ENCODE peak calls at places on chromosome 11, in seven cellular contexts. One of them, this sample, is unnamed.

GRCh38 chr11:17692006-17692405 is 27.4 kb upstream of the MYOD1 start:
- DNase-seq in fibroblast of mammary gland: no peak
- DNase-seq in fibroblast of villous mesenchyme: no peak
- DNase-seq in choroid plexus epithelial cell: no peak
- DNase-seq in progenitor cell of endocrine pancreas: no peak
- DNase-seq in tibial nerve: no peak
- DNase-seq in stomach: no peak
- DNase-seq in this sample: no peak

GRCh38 chr11:117316197-117316961 is at the start of gene BACE1:
- DNase-seq in progenitor cell of endocrine pancreas: peak
- DNase-seq in tibial nerve: peak
- DNase-seq in stomach: peak
- DNase-seq in choroid plexus epithelial cell: peak
- DNase-seq in fibroblast of mammary gland: peak
- DNase-seq in fibroblast of villous mesenchyme: peak
- DNase-seq in this sample: peak

GRCh38 chr11:73358071-73358470 is 18.1 kb upstream of the RELT start:
- DNase-seq in progenitor cell of endocrine pancreas: no peak
- DNase-seq in tibial nerve: no peak
- DNase-seq in fibroblast of mammary gland: no peak
- DNase-seq in fibroblast of villous mesenchyme: no peak
- DNase-seq in stomach: no peak
- DNase-seq in choroid plexus epithelial cell: no peak
- DNase-seq in this sample: no peak

GRCh38 chr11:61963282-61964057 is 4.0 kb downstream of the FTH1 start:
- DNase-seq in stomach: no peak
- DNase-seq in fibroblast of mammary gland: peak
- DNase-seq in tibial nerve: no peak
- DNase-seq in progenitor cell of endocrine pancreas: no peak
- DNase-seq in fibroblast of villous mesenchyme: peak
- DNase-seq in choroid plexus epithelial cell: peak
- DNase-seq in this sample: no peak

GRCh38 chr11:1207451-1208360 is 15.2 kb upstream of the MUC5B start:
- DNase-seq in tibial nerve: peak
- DNase-seq in progenitor cell of endocrine pancreas: peak
- DNase-seq in fibroblast of mammary gland: no peak
- DNase-seq in stomach: no peak
- DNase-seq in fibroblast of villous mesenchyme: no peak
- DNase-seq in choroid plexus epithelial cell: no peak
- DNase-seq in this sample: no peak

GRCh38 chr11:46361283-46362145 is 14.3 kb downstream of the DGKZ start:
- DNase-seq in tibial nerve: no peak
- DNase-seq in fibroblast of mammary gland: peak
- DNase-seq in progenitor cell of endocrine pancreas: no peak
- DNase-seq in choroid plexus epithelial cell: peak
- DNase-seq in fibroblast of villous mesenchyme: peak
- DNase-seq in stomach: no peak
- DNase-seq in this sample: no peak

GRCh38 chr11:117716652-117717440 is 80.2 kb downstream of the DSCAML1 start:
- DNase-seq in fibroblast of mammary gland: no peak
- DNase-seq in stomach: no peak
- DNase-seq in progenitor cell of endocrine pancreas: no peak
- DNase-seq in fibroblast of villous mesenchyme: no peak
- DNase-seq in tibial nerve: no peak
- DNase-seq in choroid plexus epithelial cell: no peak
- DNase-seq in this sample: no peak

GRCh38 chr11:8370812-8371515 is 107.3 kb upstream of the LMO1 start:
- DNase-seq in choroid plexus epithelial cell: no peak
- DNase-seq in tibial nerve: no peak
- DNase-seq in progenitor cell of endocrine pancreas: no peak
- DNase-seq in fibroblast of mammary gland: no peak
- DNase-seq in fibroblast of villous mesenchyme: no peak
- DNase-seq in stomach: no peak
- DNase-seq in this sample: no peak

GRCh38 chr11:18452927-18453326 is 2.7 kb upstream of the LDHAL6A start:
- DNase-seq in fibroblast of villous mesenchyme: no peak
- DNase-seq in progenitor cell of endocrine pancreas: no peak
- DNase-seq in tibial nerve: no peak
- DNase-seq in choroid plexus epithelial cell: peak
- DNase-seq in fibroblast of mammary gland: peak
- DNase-seq in stomach: no peak
- DNase-seq in this sample: no peak

GRCh38 chr11:101718406-101718805 is 134.6 kb upstream of the TRPC6 start:
- DNase-seq in stomach: no peak
- DNase-seq in progenitor cell of endocrine pancreas: no peak
- DNase-seq in tibial nerve: no peak
- DNase-seq in fibroblast of villous mesenchyme: peak
- DNase-seq in choroid plexus epithelial cell: no peak
- DNase-seq in fibroblast of mammary gland: peak
- DNase-seq in this sample: no peak

GRCh38 chr11:73939096-73939495 is 11.7 kb upstream of the DNAJB13 start:
- DNase-seq in fibroblast of villous mesenchyme: peak
- DNase-seq in tibial nerve: no peak
- DNase-seq in stomach: no peak
- DNase-seq in fibroblast of mammary gland: no peak
- DNase-seq in progenitor cell of endocrine pancreas: no peak
- DNase-seq in choroid plexus epithelial cell: no peak
- DNase-seq in this sample: no peak

GRCh38 chr11:110928373-110928772 is 216.1 kb upstream of the ARHGAP20 start:
- DNase-seq in progenitor cell of endocrine pancreas: no peak
- DNase-seq in tibial nerve: no peak
- DNase-seq in stomach: no peak
- DNase-seq in fibroblast of mammary gland: no peak
- DNase-seq in fibroblast of villous mesenchyme: no peak
- DNase-seq in choroid plexus epithelial cell: no peak
- DNase-seq in this sample: no peak

GRCh38 chr11:58927393-58928081 is 11.8 kb upstream of the GLYATL1 start:
- DNase-seq in tibial nerve: no peak
- DNase-seq in choroid plexus epithelial cell: peak
- DNase-seq in stomach: peak
- DNase-seq in progenitor cell of endocrine pancreas: peak
- DNase-seq in fibroblast of mammary gland: no peak
- DNase-seq in fibroblast of villous mesenchyme: no peak
- DNase-seq in this sample: peak

GRCh38 chr11:66281001-66281400 is 3.0 kb downstream of the CNIH2 start:
- DNase-seq in progenitor cell of endocrine pancreas: no peak
- DNase-seq in stomach: no peak
- DNase-seq in choroid plexus epithelial cell: no peak
- DNase-seq in tibial nerve: no peak
- DNase-seq in fibroblast of mammary gland: no peak
- DNase-seq in fibroblast of villous mesenchyme: no peak
- DNase-seq in this sample: no peak

GRCh38 chr11:133896028-133896427 is 50.7 kb upstream of the SPATA19 start:
- DNase-seq in fibroblast of mammary gland: no peak
- DNase-seq in fibroblast of villous mesenchyme: no peak
- DNase-seq in tibial nerve: no peak
- DNase-seq in stomach: no peak
- DNase-seq in progenitor cell of endocrine pancreas: no peak
- DNase-seq in choroid plexus epithelial cell: no peak
- DNase-seq in this sample: no peak

GRCh38 chr11:110184974-110185597 is 91.9 kb downstream of the ZC3H12C start:
- DNase-seq in fibroblast of villous mesenchyme: peak
- DNase-seq in fibroblast of mammary gland: peak
- DNase-seq in tibial nerve: no peak
- DNase-seq in stomach: no peak
- DNase-seq in progenitor cell of endocrine pancreas: no peak
- DNase-seq in choroid plexus epithelial cell: peak
- DNase-seq in this sample: no peak

GRCh38 chr11:92685049-92685448 is 284.4 kb upstream of the MTNR1B start:
- DNase-seq in progenitor cell of endocrine pancreas: no peak
- DNase-seq in choroid plexus epithelial cell: no peak
- DNase-seq in stomach: no peak
- DNase-seq in fibroblast of mammary gland: no peak
- DNase-seq in fibroblast of villous mesenchyme: no peak
- DNase-seq in tibial nerve: no peak
- DNase-seq in this sample: no peak

GRCh38 chr11:96708469-96708868 is 318.7 kb downstream of the JRKL start:
- DNase-seq in choroid plexus epithelial cell: no peak
- DNase-seq in stomach: no peak
- DNase-seq in fibroblast of mammary gland: no peak
- DNase-seq in progenitor cell of endocrine pancreas: no peak
- DNase-seq in fibroblast of villous mesenchyme: no peak
- DNase-seq in tibial nerve: no peak
- DNase-seq in this sample: no peak

GRCh38 chr11:79963886-79964660 is 523.2 kb upstream of the TENM4 start:
- DNase-seq in choroid plexus epithelial cell: no peak
- DNase-seq in stomach: no peak
- DNase-seq in fibroblast of mammary gland: no peak
- DNase-seq in tibial nerve: no peak
- DNase-seq in progenitor cell of endocrine pancreas: no peak
- DNase-seq in fibroblast of villous mesenchyme: no peak
- DNase-seq in this sample: no peak

GRCh38 chr11:72856065-72856464 is 41.9 kb downstream of the ATG16L2 start:
- DNase-seq in progenitor cell of endocrine pancreas: no peak
- DNase-seq in tibial nerve: no peak
- DNase-seq in fibroblast of villous mesenchyme: no peak
- DNase-seq in choroid plexus epithelial cell: no peak
- DNase-seq in fibroblast of mammary gland: no peak
- DNase-seq in stomach: no peak
- DNase-seq in this sample: no peak

DNA sequence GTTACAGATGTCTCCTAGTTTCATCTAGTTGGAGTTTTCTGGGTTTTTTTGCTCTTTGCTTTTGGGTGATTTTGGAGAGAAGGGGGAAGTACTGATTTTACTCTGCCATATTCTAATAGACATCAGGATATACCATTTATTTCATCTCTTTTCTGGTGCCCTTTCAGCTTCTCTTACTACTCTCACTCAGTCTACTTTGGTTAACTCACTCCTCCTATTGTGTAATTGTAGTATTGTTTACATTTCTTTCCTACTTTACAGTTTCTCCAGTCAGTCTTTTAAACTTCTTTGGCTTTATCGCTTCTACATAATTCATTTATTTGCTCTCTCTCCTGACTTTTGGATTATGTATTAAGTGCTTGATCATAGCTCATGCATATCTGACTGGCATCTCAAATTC is 6.5 kb downstream of the ANKRD42 start:
- DNase-seq in tibial nerve: no peak
- DNase-seq in fibroblast of villous mesenchyme: no peak
- DNase-seq in progenitor cell of endocrine pancreas: no peak
- DNase-seq in stomach: no peak
- DNase-seq in fibroblast of mammary gland: no peak
- DNase-seq in choroid plexus epithelial cell: no peak
- DNase-seq in this sample: no peak
- TF ChIP-seq CTCF in tibial nerve: no peak
- TF ChIP-seq CTCF in fibroblast of villous mesenchyme: no peak
- TF ChIP-seq CTCF in progenitor cell of endocrine pancreas: no peak
- TF ChIP-seq CTCF in stomach: no peak
- TF ChIP-seq CTCF in fibroblast of mammary gland: no peak
- TF ChIP-seq CTCF in choroid plexus epithelial cell: no peak
- TF ChIP-seq CTCF in this sample: no peak

DNA sequence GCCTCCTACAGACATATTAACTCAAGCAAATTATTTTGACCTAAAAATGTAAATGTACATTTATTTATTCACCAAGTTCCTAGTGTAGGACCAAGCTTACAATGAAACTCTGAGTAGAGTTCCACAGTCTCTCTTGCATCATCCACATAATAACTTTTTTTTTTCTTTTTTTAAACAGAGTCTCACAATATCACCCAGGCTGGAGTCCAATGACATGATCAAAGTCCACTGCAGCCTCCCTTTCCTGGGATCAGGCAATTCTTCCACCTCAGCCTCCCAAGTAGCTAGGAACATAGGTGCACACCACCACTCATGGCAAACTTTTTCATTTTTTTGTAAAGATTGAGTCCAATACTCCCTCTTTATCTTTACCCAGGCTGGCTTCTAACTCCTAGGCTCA is 28.0 kb downstream of the FEZ1 start:
- DNase-seq in progenitor cell of endocrine pancreas: no peak
- DNase-seq in fibroblast of mammary gland: no peak
- DNase-seq in fibroblast of villous mesenchyme: no peak
- DNase-seq in tibial nerve: no peak
- DNase-seq in stomach: no peak
- DNase-seq in choroid plexus epithelial cell: no peak
- DNase-seq in this sample: no peak
- TF ChIP-seq CTCF in progenitor cell of endocrine pancreas: no peak
- TF ChIP-seq CTCF in fibroblast of mammary gland: no peak
- TF ChIP-seq CTCF in fibroblast of villous mesenchyme: no peak
- TF ChIP-seq CTCF in tibial nerve: no peak
- TF ChIP-seq CTCF in stomach: no peak
- TF ChIP-seq CTCF in choroid plexus epithelial cell: no peak
- TF ChIP-seq CTCF in this sample: no peak

GRCh38 chr11:70786021-70786665 is 387.8 kb downstream of the CTTN start:
- DNase-seq in choroid plexus epithelial cell: no peak
- DNase-seq in progenitor cell of endocrine pancreas: no peak
- DNase-seq in stomach: no peak
- DNase-seq in fibroblast of villous mesenchyme: no peak
- DNase-seq in fibroblast of mammary gland: no peak
- DNase-seq in tibial nerve: no peak
- DNase-seq in this sample: no peak

GRCh38 chr11:70785372-70785771 is 387.0 kb downstream of the CTTN start:
- DNase-seq in fibroblast of villous mesenchyme: no peak
- DNase-seq in fibroblast of mammary gland: no peak
- DNase-seq in tibial nerve: no peak
- DNase-seq in stomach: no peak
- DNase-seq in progenitor cell of endocrine pancreas: no peak
- DNase-seq in choroid plexus epithelial cell: no peak
- DNase-seq in this sample: no peak

GRCh38 chr11:70796601-70797000 is 398.3 kb downstream of the CTTN start:
- DNase-seq in stomach: no peak
- DNase-seq in progenitor cell of endocrine pancreas: no peak
- DNase-seq in tibial nerve: no peak
- DNase-seq in choroid plexus epithelial cell: no peak
- DNase-seq in fibroblast of villous mesenchyme: no peak
- DNase-seq in fibroblast of mammary gland: no peak
- DNase-seq in this sample: no peak

GRCh38 chr11:70788247-70789022 is 390.1 kb downstream of the CTTN start:
- DNase-seq in fibroblast of villous mesenchyme: peak
- DNase-seq in progenitor cell of endocrine pancreas: no peak
- DNase-seq in fibroblast of mammary gland: peak
- DNase-seq in choroid plexus epithelial cell: peak
- DNase-seq in stomach: no peak
- DNase-seq in tibial nerve: no peak
- DNase-seq in this sample: no peak

DNA sequence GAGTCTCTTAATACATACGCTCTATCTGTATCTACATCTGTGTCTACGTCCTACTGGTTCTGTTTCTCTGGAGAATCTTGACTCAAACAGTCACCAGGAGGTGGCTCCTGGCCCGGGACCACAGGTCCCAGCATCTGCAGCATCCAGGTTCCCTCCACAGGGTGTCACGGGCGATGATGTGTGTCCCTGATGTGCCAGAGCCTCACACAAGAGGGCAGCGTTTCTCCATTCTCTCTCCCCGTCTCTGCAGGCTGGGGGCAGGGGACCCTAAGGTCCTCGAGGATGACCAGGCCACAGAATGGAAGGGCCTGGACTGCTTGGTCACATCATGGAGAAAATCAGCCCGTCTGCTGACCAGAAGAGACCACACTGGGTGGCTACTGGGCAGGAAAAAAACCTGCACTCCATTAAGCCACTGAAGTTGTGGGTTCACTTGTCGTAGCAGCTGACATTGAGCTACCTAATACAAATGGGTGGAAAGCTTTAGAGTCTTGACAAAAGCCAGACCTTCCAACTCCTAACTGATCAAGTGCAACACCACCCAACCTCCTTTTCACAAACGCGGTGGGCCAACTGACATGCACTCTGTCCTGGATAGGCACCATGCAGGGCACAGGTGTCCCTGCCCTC is 392.5 kb downstream of the CTTN start:
- DNase-seq in choroid plexus epithelial cell: peak
- DNase-seq in progenitor cell of endocrine pancreas: no peak
- DNase-seq in fibroblast of villous mesenchyme: no peak
- DNase-seq in stomach: no peak
- DNase-seq in tibial nerve: no peak
- DNase-seq in fibroblast of mammary gland: no peak
- DNase-seq in this sample: no peak
- TF ChIP-seq CTCF in choroid plexus epithelial cell: peak
- TF ChIP-seq CTCF in progenitor cell of endocrine pancreas: no peak
- TF ChIP-seq CTCF in fibroblast of villous mesenchyme: no peak
- TF ChIP-seq CTCF in stomach: no peak
- TF ChIP-seq CTCF in tibial nerve: no peak
- TF ChIP-seq CTCF in fibroblast of mammary gland: no peak
- TF ChIP-seq CTCF in this sample: no peak

GRCh38 chr11:24386551-24387404 is 110.1 kb upstream of the LUZP2 start:
- DNase-seq in fibroblast of villous mesenchyme: peak
- DNase-seq in tibial nerve: no peak
- DNase-seq in stomach: no peak
- DNase-seq in progenitor cell of endocrine pancreas: no peak
- DNase-seq in choroid plexus epithelial cell: peak
- DNase-seq in fibroblast of mammary gland: peak
- DNase-seq in this sample: no peak
- TF ChIP-seq CTCF in fibroblast of villous mesenchyme: peak
- TF ChIP-seq CTCF in tibial nerve: no peak
- TF ChIP-seq CTCF in stomach: no peak
- TF ChIP-seq CTCF in progenitor cell of endocrine pancreas: peak
- TF ChIP-seq CTCF in choroid plexus epithelial cell: peak
- TF ChIP-seq CTCF in fibroblast of mammary gland: peak
- TF ChIP-seq CTCF in this sample: peak

This sample was measured in neural crest cell.